ENCODE peak calls at places on chromosomes 12 and 14, in ten cellular contexts. V is trophoblast cell; Y is CD8-positive, alpha-beta T cell; N is tibial artery; Q is esophagus muscularis mucosa; C is endothelial cell of umbilical vein; P is aorta; T is testis; F is cardiac muscle cell; Z is naive thymus-derived CD4-positive, alpha-beta T cell. H is an unnamed sample.
A peak's percentile ranks its signal among the peaks of the same experiment; 100 is the strongest.

GRCh38 chr12:6869049-6870021 is 2.0 kb downstream of the TPI1 start:
- DNase-seq in V (peak; percentile 83), Y (peak; percentile 92), N (peak; percentile 85), Q (peak; percentile 96), C (peak; percentile 75), P (peak; percentile 82), T (peak; percentile 83), F (peak; percentile 80), Z (peak; percentile 85), H (peak; percentile 82)

GRCh38 chr14:24430682-24431568 is 1.2 kb downstream of the KHNYN start:
- DNase-seq in V (peak; percentile 28), Y (peak; percentile 43), N (peak; percentile 80), Q (peak; percentile 89), C (peak; percentile 41), P (peak; percentile 60), T (peak; percentile 74), F (peak; percentile 61), Z (peak; percentile 63), H (peak; percentile 8)

GRCh38 chr12:66829660-66830325 is 150.9 kb upstream of the GRIP1 start:
- DNase-seq in V (no peak), Y (no peak), N (no peak), Q (no peak), C (no peak), P (no peak), T (no peak), F (no peak), Z (peak; percentile 39), H (no peak)

GRCh38 chr12:6093764-6094163 is 30.7 kb downstream of the VWF start:
- DNase-seq in V (no peak), Y (no peak), N (peak; percentile 65), Q (no peak), C (no peak), P (no peak), T (no peak), F (no peak), Z (no peak), H (no peak)

GRCh38 chr14:90091393-90091792 is 29.6 kb downstream of the KCNK13 start:
- DNase-seq in V (no peak), Y (no peak), N (no peak), Q (peak; percentile 74), C (peak; percentile 72), P (no peak), T (no peak), F (peak; percentile 89), Z (no peak), H (no peak)

GRCh38 chr12:115923851-115924250 is 353.6 kb downstream of the MED13L start:
- DNase-seq in V (no peak), Y (no peak), N (no peak), Q (no peak), C (no peak), P (no peak), T (no peak), F (no peak), Z (no peak), H (no peak)

GRCh38 chr14:69023035-69023434 is 43.9 kb upstream of the ACTN1 start:
- DNase-seq in V (no peak), Y (no peak), N (no peak), Q (no peak), C (no peak), P (no peak), T (no peak), F (no peak), Z (no peak), H (no peak)

GRCh38 chr12:26465419-26466097 is 270.2 kb downstream of the SSPN start:
- DNase-seq in V (no peak), Y (no peak), N (no peak), Q (no peak), C (no peak), P (no peak), T (no peak), F (peak; percentile 46), Z (no peak), H (no peak)

GRCh38 chr12:108722992-108723766 is 8.1 kb downstream of the CORO1C start:
- DNase-seq in V (no peak), Y (no peak), N (no peak), Q (no peak), C (peak; percentile 65), P (no peak), T (no peak), F (peak; percentile 71), Z (no peak), H (peak; percentile 90)

GRCh38 chr12:114221976-114222630 is 183.8 kb downstream of the TBX5 start:
- DNase-seq in V (no peak), Y (no peak), N (no peak), Q (no peak), C (no peak), P (no peak), T (no peak), F (no peak), Z (no peak), H (no peak)
- H3K27ac ChIP-seq in V (no peak overlapping the region), Y (no peak overlapping the region), N (no peak overlapping the region), Q (no peak overlapping the region), C (no peak overlapping the region), P (no peak overlapping the region), T (no peak overlapping the region), F (no peak overlapping the region), Z (no peak overlapping the region), H (no peak overlapping the region)

GRCh38 chr12:27552235-27552634 is 28.2 kb downstream of the PPFIBP1 start:
- DNase-seq in V (no peak), Y (no peak), N (no peak), Q (no peak), C (no peak), P (no peak), T (no peak), F (no peak), Z (no peak), H (no peak)

GRCh38 chr12:27552886-27553560 is 29.0 kb downstream of the PPFIBP1 start:
- DNase-seq in V (no peak), Y (no peak), N (no peak), Q (no peak), C (no peak), P (no peak), T (peak; percentile 27), F (no peak), Z (no peak), H (no peak)

GRCh38 chr12:27550653-27550975 is 26.6 kb downstream of the PPFIBP1 start:
- DNase-seq in V (no peak), Y (no peak), N (no peak), Q (no peak), C (no peak), P (no peak), T (no peak), F (peak; percentile 50), Z (no peak), H (no peak)

GRCh38 chr12:27549801-27550652 is 26.0 kb downstream of the PPFIBP1 start:
- DNase-seq in V (peak; percentile 88), Y (no peak), N (peak; percentile 90), Q (peak; percentile 95), C (peak; percentile 89), P (peak; percentile 86), T (peak; percentile 93), F (peak; percentile 98), Z (no peak), H (peak; percentile 74)

GRCh38 chr12:27551172-27551840 is 27.3 kb downstream of the PPFIBP1 start:
- DNase-seq in V (no peak), Y (no peak), N (no peak), Q (no peak), C (no peak), P (no peak), T (no peak), F (no peak), Z (no peak), H (no peak)
- H3K4me1 ChIP-seq in V (peaks cover 22% of the 10 kb centered on the region), Y (no peaks in the 10 kb centered on the region), N (peaks cover 82% of the 10 kb centered on the region), Q (peaks cover 84% of the 10 kb centered on the region), C (peaks cover 79% of the 10 kb centered on the region), P (peaks cover 13% of the 10 kb centered on the region), T (peaks cover 62% of the 10 kb centered on the region), F (peaks cover 8% of the 10 kb centered on the region), Z (no peaks in the 10 kb centered on the region), H (peaks cover 60% of the 10 kb centered on the region)

GRCh38 chr12:113276306-113276705 is 55.0 kb downstream of the TPCN1 start:
- DNase-seq in V (no peak), Y (no peak), N (no peak), Q (no peak), C (no peak), P (no peak), T (no peak), F (peak; percentile 84), Z (no peak), H (peak; percentile 64)

GRCh38 chr12:113278141-113278540 is 56.8 kb downstream of the SLC8B1 start:
- DNase-seq in V (no peak), Y (no peak), N (no peak), Q (no peak), C (no peak), P (no peak), T (no peak), F (no peak), Z (no peak), H (no peak)

GRCh38 chr12:113276946-113277500 is 55.8 kb downstream of the TPCN1 start:
- DNase-seq in V (no peak), Y (no peak), N (no peak), Q (no peak), C (no peak), P (peak; percentile 26), T (no peak), F (no peak), Z (no peak), H (no peak)

GRCh38 chr12:113277511-113277910 is 56.2 kb downstream of the TPCN1 start:
- DNase-seq in V (no peak), Y (no peak), N (no peak), Q (no peak), C (no peak), P (peak; percentile 32), T (no peak), F (no peak), Z (no peak), H (no peak)

DNA sequence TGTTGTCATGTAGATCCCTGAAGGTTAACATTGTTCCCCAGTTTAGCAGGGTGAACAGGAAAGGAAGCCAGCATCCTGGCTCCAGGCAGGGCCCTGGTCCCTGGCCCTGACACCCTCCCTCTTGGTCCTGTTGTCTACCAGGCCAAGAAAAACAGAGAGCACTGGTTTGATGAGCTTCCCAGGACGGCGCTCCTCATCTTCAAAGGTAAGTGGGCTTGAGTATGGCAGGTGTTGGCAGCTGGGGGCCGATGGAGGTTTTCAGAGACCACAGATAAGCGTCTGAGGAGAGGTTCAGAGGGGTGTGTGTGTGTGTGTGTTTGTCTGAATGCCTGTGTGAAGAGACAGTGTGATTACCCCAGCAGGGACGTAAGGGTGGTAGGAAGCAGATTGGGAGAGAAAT is 56.3 kb downstream of the SLC8B1 start:
- DNase-seq in V (no peak), Y (no peak), N (no peak), Q (no peak), C (no peak), P (peak; percentile 12), T (no peak), F (no peak), Z (no peak), H (no peak)
- H3K36me3 ChIP-seq in V (peaks cover 11% of the 10 kb centered on the region), Y (peaks cover 15% of the 10 kb centered on the region), N (peaks cover 72% of the 10 kb centered on the region), Q (peaks cover 88% of the 10 kb centered on the region), C (no peaks in the 10 kb centered on the region), P (no peaks in the 10 kb centered on the region), T (peaks cover 4% of the 10 kb centered on the region), F (no peaks in the 10 kb centered on the region), Z (peaks cover 61% of the 10 kb centered on the region), H (peaks cover under 1% of the 10 kb centered on the region)

DNA sequence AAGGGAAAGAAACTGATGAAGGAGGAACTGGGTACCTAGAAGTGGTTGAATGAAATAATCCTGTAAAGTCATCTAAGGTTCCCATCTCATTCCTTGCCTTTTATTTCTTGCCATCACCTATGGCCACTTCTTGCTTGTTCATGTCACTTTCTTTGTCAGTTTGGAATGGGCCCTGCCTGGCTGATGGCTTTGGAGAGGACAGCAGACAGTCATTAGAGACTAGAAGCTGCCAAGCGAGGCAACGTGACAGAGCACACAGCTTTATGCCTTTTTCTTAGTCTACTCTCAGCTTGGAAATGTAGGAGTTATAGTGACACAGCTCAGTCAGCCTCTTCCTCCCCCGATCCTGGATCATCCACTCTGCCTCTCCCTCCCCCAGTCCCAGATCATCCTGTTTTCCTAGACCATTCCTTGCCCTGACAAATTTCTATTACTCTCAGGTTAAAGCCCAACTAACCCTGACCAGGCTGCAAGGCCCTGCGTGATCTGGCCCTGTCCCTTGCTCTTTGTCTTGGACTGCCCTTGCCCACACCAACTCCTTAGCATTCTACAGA is 26.6 kb downstream of the ETV6 start:
- DNase-seq in V (no peak), Y (no peak), N (no peak), Q (no peak), C (no peak), P (no peak), T (peak; percentile 27), F (no peak), Z (no peak), H (no peak)
- H3K27ac ChIP-seq in V (no peak overlapping the region), Y (no peak overlapping the region), N (peak overlapping the region; percentile 58), Q (peak overlapping the region; percentile 71), C (no peak overlapping the region), P (no peak overlapping the region), T (no peak overlapping the region), F (no peak overlapping the region), Z (no peak overlapping the region), H (no peak overlapping the region)

H was measured in SJSA1.